ENCODE peak calls at places on chromosomes 13 and 19, in eight cellular contexts. O is stimulated activated naive B cell treated with anti-CD40 and anti-IgM and Interleukin-4, amounts not matched to agents 10 μg/mL and 1 μg/mL and 100 μg/mL, for 72 hours; N is lower lobe of right lung; T is erythroblast; K is psoas muscle; X is ascending aorta; M is NCI-H2029 treated with DMSO at 0.1 percent for 48 hours; Z is T1000. J is an unnamed sample.

GRCh38 chr19:12400618-12401502 is at the start of gene ZNF799:
- DNase-seq in O (peak; percentile 92), N (peak; percentile 99), T (peak; percentile 91), K (peak; percentile 98), X (peak; percentile 95), M (peak; percentile 78), Z (peak; percentile 90), J (peak; percentile 92)

GRCh38 chr13:40315416-40316064 is 350.9 kb downstream of the FOXO1 start:
- DNase-seq in O (no peak), N (no peak), T (no peak), K (peak; percentile 25), X (no peak), M (no peak), Z (no peak), J (no peak)

GRCh38 chr19:35342430-35342829 is 5.3 kb upstream of the FFAR1 start:
- DNase-seq in O (no peak), N (peak; percentile 5), T (no peak), K (no peak), X (no peak), M (no peak), Z (no peak), J (no peak)

GRCh38 chr13:29654807-29655547 is 59.5 kb upstream of the SLC7A1 start:
- DNase-seq in O (no peak), N (no peak), T (no peak), K (no peak), X (no peak), M (no peak), Z (no peak), J (no peak)

GRCh38 chr19:19256072-19256969 is 16.8 kb downstream of the TM6SF2 start:
- DNase-seq in O (no peak), N (no peak), T (no peak), K (no peak), X (no peak), M (no peak), Z (no peak), J (no peak)

GRCh38 chr19:17155251-17155650 is 59.9 kb upstream of the USE1 start:
- DNase-seq in O (no peak), N (no peak), T (no peak), K (no peak), X (no peak), M (no peak), Z (no peak), J (no peak)

GRCh38 chr19:43798546-43799409 is 3.5 kb downstream of the LYPD5 start:
- DNase-seq in O (no peak), N (peak; percentile 71), T (peak; percentile 32), K (peak; percentile 42), X (no peak), M (peak; percentile 57), Z (no peak), J (peak; percentile 88)

GRCh38 chr19:34173145-34173956 is 1.0 kb downstream of the LSM14A start:
- DNase-seq in O (no peak), N (peak; percentile 49), T (peak; percentile 68), K (peak; percentile 34), X (no peak), M (no peak), Z (peak; percentile 13), J (peak; percentile 46)

GRCh38 chr19:10363789-10364281 is 16.5 kb downstream of the TYK2 start:
- DNase-seq in O (no peak), N (no peak), T (no peak), K (no peak), X (no peak), M (no peak), Z (no peak), J (no peak)

GRCh38 chr13:73698859-73699258 is 435.3 kb downstream of the KLF12 start:
- DNase-seq in O (no peak), N (no peak), T (no peak), K (no peak), X (no peak), M (no peak), Z (no peak), J (no peak)

J was measured in Calu3.